ENCODE peak calls at places on chromosomes 7 and 10, in five cellular contexts. One of them, this sample, is unnamed.
A peak's percentile ranks its signal among the peaks of the same experiment; 100 is the strongest.

GRCh38 chr10:99555371-99556224 is 22.9 kb downstream of the NKX2-3 start:
- DNase-seq in A172: no peak
- DNase-seq in psoas muscle: no peak
- DNase-seq in T-helper 1 cell: no peak
- DNase-seq in stimulated activated CD4-positive, alpha-beta T cell treated with anti-CD3 and anti-CD28 coated beads, Interleukin-15, amount 100 ng/mL, for 24 hours: peak; percentile 39
- DNase-seq in this sample: no peak

GRCh38 chr7:137989127-137989526 is 12.8 kb downstream of the CREB3L2 start:
- DNase-seq in A172: no peak
- DNase-seq in T-helper 1 cell: no peak
- DNase-seq in stimulated activated CD4-positive, alpha-beta T cell treated with anti-CD3 and anti-CD28 coated beads, Interleukin-15, amount 100 ng/mL, for 24 hours: no peak
- DNase-seq in psoas muscle: peak; percentile 67
- DNase-seq in this sample: no peak

GRCh38 chr7:47392241-47392759 is 189.6 kb downstream of the TNS3 start:
- DNase-seq in A172: no peak
- DNase-seq in psoas muscle: peak; percentile 84
- DNase-seq in stimulated activated CD4-positive, alpha-beta T cell treated with anti-CD3 and anti-CD28 coated beads, Interleukin-15, amount 100 ng/mL, for 24 hours: no peak
- DNase-seq in T-helper 1 cell: no peak
- DNase-seq in this sample: no peak

GRCh38 chr10:36115364-36115763 is 473.3 kb upstream of the FZD8 start:
- DNase-seq in psoas muscle: no peak
- DNase-seq in stimulated activated CD4-positive, alpha-beta T cell treated with anti-CD3 and anti-CD28 coated beads, Interleukin-15, amount 100 ng/mL, for 24 hours: no peak
- DNase-seq in T-helper 1 cell: no peak
- DNase-seq in A172: no peak
- DNase-seq in this sample: no peak

GRCh38 chr10:95377950-95378349 is 87.1 kb upstream of the PDLIM1 start:
- DNase-seq in T-helper 1 cell: no peak
- DNase-seq in stimulated activated CD4-positive, alpha-beta T cell treated with anti-CD3 and anti-CD28 coated beads, Interleukin-15, amount 100 ng/mL, for 24 hours: no peak
- DNase-seq in A172: no peak
- DNase-seq in psoas muscle: no peak
- DNase-seq in this sample: no peak

GRCh38 chr7:112481833-112482669 is 1.3 kb downstream of the LSMEM1 start:
- DNase-seq in T-helper 1 cell: no peak
- DNase-seq in A172: peak; percentile 96
- DNase-seq in psoas muscle: peak; percentile 82
- DNase-seq in stimulated activated CD4-positive, alpha-beta T cell treated with anti-CD3 and anti-CD28 coated beads, Interleukin-15, amount 100 ng/mL, for 24 hours: no peak
- DNase-seq in this sample: peak; percentile 91

GRCh38 chr7:117325836-117326235 is 3.0 kb upstream of the WNT2 start:
- DNase-seq in T-helper 1 cell: no peak
- DNase-seq in stimulated activated CD4-positive, alpha-beta T cell treated with anti-CD3 and anti-CD28 coated beads, Interleukin-15, amount 100 ng/mL, for 24 hours: no peak
- DNase-seq in psoas muscle: no peak
- DNase-seq in A172: no peak
- DNase-seq in this sample: peak; percentile 58

GRCh38 chr7:44151679-44152355 is 10.7 kb upstream of the MYL7 start:
- DNase-seq in T-helper 1 cell: no peak
- DNase-seq in A172: no peak
- DNase-seq in stimulated activated CD4-positive, alpha-beta T cell treated with anti-CD3 and anti-CD28 coated beads, Interleukin-15, amount 100 ng/mL, for 24 hours: no peak
- DNase-seq in psoas muscle: no peak
- DNase-seq in this sample: no peak

GRCh38 chr10:50554995-50555568 is 68.7 kb downstream of the SGMS1 start:
- DNase-seq in stimulated activated CD4-positive, alpha-beta T cell treated with anti-CD3 and anti-CD28 coated beads, Interleukin-15, amount 100 ng/mL, for 24 hours: no peak
- DNase-seq in A172: no peak
- DNase-seq in T-helper 1 cell: no peak
- DNase-seq in psoas muscle: no peak
- DNase-seq in this sample: no peak

GRCh38 chr10:35413985-35414861 is 77.9 kb downstream of the CCNY start:
- DNase-seq in psoas muscle: no peak
- DNase-seq in A172: peak; percentile 26
- DNase-seq in stimulated activated CD4-positive, alpha-beta T cell treated with anti-CD3 and anti-CD28 coated beads, Interleukin-15, amount 100 ng/mL, for 24 hours: peak; percentile 51
- DNase-seq in T-helper 1 cell: no peak
- DNase-seq in this sample: peak; percentile 65

GRCh38 chr10:49751636-49752510 is 10.2 kb downstream of the OGDHL start:
- DNase-seq in psoas muscle: no peak
- DNase-seq in T-helper 1 cell: no peak
- DNase-seq in stimulated activated CD4-positive, alpha-beta T cell treated with anti-CD3 and anti-CD28 coated beads, Interleukin-15, amount 100 ng/mL, for 24 hours: no peak
- DNase-seq in A172: no peak
- DNase-seq in this sample: no peak

GRCh38 chr10:77804371-77804770 is 122.2 kb downstream of the DLG5 start:
- DNase-seq in psoas muscle: no peak
- DNase-seq in A172: no peak
- DNase-seq in T-helper 1 cell: no peak
- DNase-seq in stimulated activated CD4-positive, alpha-beta T cell treated with anti-CD3 and anti-CD28 coated beads, Interleukin-15, amount 100 ng/mL, for 24 hours: no peak
- DNase-seq in this sample: no peak